ENCODE peak calls at places on chromosomes 4 and X, in seven cellular contexts. One of them, this sample, is unnamed.

GRCh38 chrX:47927212-47927611 is 76.6 kb downstream of the ZNF182 start:
- DNase-seq in PC-3: no peak
- DNase-seq in fibroblast of lung: no peak
- DNase-seq in GM23248: no peak
- DNase-seq in mammary epithelial cell: no peak
- DNase-seq in HCT116: no peak
- DNase-seq in K562: no peak
- DNase-seq in this sample: no peak

GRCh38 chr4:76251448-76252270 is at the start of gene FAM47E:
- DNase-seq in GM23248: peak
- DNase-seq in mammary epithelial cell: peak
- DNase-seq in PC-3: peak
- DNase-seq in HCT116: no peak
- DNase-seq in K562: peak
- DNase-seq in fibroblast of lung: peak
- DNase-seq in this sample: no peak

GRCh38 chrX:46967547-46967946 is 55.3 kb downstream of the JADE3 start:
- DNase-seq in HCT116: no peak
- DNase-seq in mammary epithelial cell: no peak
- DNase-seq in GM23248: peak
- DNase-seq in K562: no peak
- DNase-seq in PC-3: no peak
- DNase-seq in fibroblast of lung: no peak
- DNase-seq in this sample: no peak

GRCh38 chrX:47831788-47832187 is 4.9 kb upstream of the ZNF81 start:
- DNase-seq in mammary epithelial cell: peak
- DNase-seq in GM23248: peak
- DNase-seq in PC-3: peak
- DNase-seq in HCT116: peak
- DNase-seq in fibroblast of lung: peak
- DNase-seq in K562: peak
- DNase-seq in this sample: no peak

GRCh38 chr4:8176547-8177399 is 18.2 kb upstream of the ABLIM2 start:
- DNase-seq in GM23248: peak
- DNase-seq in K562: peak
- DNase-seq in PC-3: peak
- DNase-seq in HCT116: peak
- DNase-seq in fibroblast of lung: peak
- DNase-seq in mammary epithelial cell: peak
- DNase-seq in this sample: no peak

GRCh38 chr4:102348701-102349100 is 3.4 kb upstream of the SLC39A8 start:
- DNase-seq in PC-3: no peak
- DNase-seq in K562: no peak
- DNase-seq in GM23248: no peak
- DNase-seq in HCT116: no peak
- DNase-seq in mammary epithelial cell: no peak
- DNase-seq in fibroblast of lung: no peak
- DNase-seq in this sample: no peak

GRCh38 chr4:151604238-151604637 is 156.6 kb downstream of the GATB start:
- DNase-seq in K562: no peak
- DNase-seq in GM23248: peak
- DNase-seq in HCT116: no peak
- DNase-seq in fibroblast of lung: peak
- DNase-seq in PC-3: peak
- DNase-seq in mammary epithelial cell: no peak
- DNase-seq in this sample: peak

GRCh38 chr4:143097751-143098150 is 87.0 kb upstream of the USP38 start:
- DNase-seq in fibroblast of lung: no peak
- DNase-seq in HCT116: no peak
- DNase-seq in GM23248: no peak
- DNase-seq in PC-3: no peak
- DNase-seq in K562: no peak
- DNase-seq in mammary epithelial cell: no peak
- DNase-seq in this sample: no peak

GRCh38 chr4:15781427-15782095 is 3.4 kb downstream of the CD38 start:
- DNase-seq in PC-3: no peak
- DNase-seq in fibroblast of lung: no peak
- DNase-seq in GM23248: no peak
- DNase-seq in mammary epithelial cell: peak
- DNase-seq in HCT116: no peak
- DNase-seq in K562: no peak
- DNase-seq in this sample: no peak

GRCh38 chrX:7074135-7074907 is 73.2 kb upstream of the STS start:
- DNase-seq in HCT116: no peak
- DNase-seq in fibroblast of lung: no peak
- DNase-seq in GM23248: no peak
- DNase-seq in K562: no peak
- DNase-seq in mammary epithelial cell: peak
- DNase-seq in PC-3: no peak
- DNase-seq in this sample: no peak

GRCh38 chr4:76990288-76991080 is 40.9 kb downstream of the SEPTIN11 start:
- DNase-seq in GM23248: peak
- DNase-seq in PC-3: no peak
- DNase-seq in HCT116: no peak
- DNase-seq in K562: no peak
- DNase-seq in mammary epithelial cell: peak
- DNase-seq in fibroblast of lung: peak
- DNase-seq in this sample: no peak

GRCh38 chr4:17033256-17034245 is 135.1 kb upstream of the LDB2 start:
- DNase-seq in K562: no peak
- DNase-seq in HCT116: no peak
- DNase-seq in mammary epithelial cell: no peak
- DNase-seq in fibroblast of lung: peak
- DNase-seq in PC-3: no peak
- DNase-seq in GM23248: peak
- DNase-seq in this sample: no peak

GRCh38 chrX:119121341-119121740 is 6.3 kb downstream of the KIAA1210 start:
- DNase-seq in GM23248: peak
- DNase-seq in PC-3: no peak
- DNase-seq in mammary epithelial cell: no peak
- DNase-seq in HCT116: no peak
- DNase-seq in fibroblast of lung: peak
- DNase-seq in K562: no peak
- DNase-seq in this sample: no peak

GRCh38 chr4:6221851-6222760 is 21.8 kb upstream of the JAKMIP1 start:
- DNase-seq in PC-3: no peak
- DNase-seq in HCT116: peak
- DNase-seq in fibroblast of lung: peak
- DNase-seq in GM23248: peak
- DNase-seq in K562: peak
- DNase-seq in mammary epithelial cell: peak
- DNase-seq in this sample: no peak

GRCh38 chr4:128913228-128913627 is 103.7 kb downstream of the JADE1 start:
- DNase-seq in GM23248: no peak
- DNase-seq in fibroblast of lung: no peak
- DNase-seq in HCT116: no peak
- DNase-seq in mammary epithelial cell: no peak
- DNase-seq in PC-3: no peak
- DNase-seq in K562: no peak
- DNase-seq in this sample: no peak

GRCh38 chrX:25005034-25005381 is 10.8 kb downstream of the ARX start:
- DNase-seq in HCT116: no peak
- DNase-seq in mammary epithelial cell: no peak
- DNase-seq in PC-3: no peak
- DNase-seq in GM23248: no peak
- DNase-seq in fibroblast of lung: no peak
- DNase-seq in K562: no peak
- DNase-seq in this sample: no peak

GRCh38 chrX:25009407-25009806 is 6.4 kb downstream of the ARX start:
- DNase-seq in K562: no peak
- DNase-seq in mammary epithelial cell: no peak
- DNase-seq in PC-3: no peak
- DNase-seq in GM23248: no peak
- DNase-seq in fibroblast of lung: no peak
- DNase-seq in HCT116: no peak
- DNase-seq in this sample: no peak

GRCh38 chrX:25005382-25006185 is 10.2 kb downstream of the ARX start:
- DNase-seq in mammary epithelial cell: no peak
- DNase-seq in GM23248: peak
- DNase-seq in PC-3: no peak
- DNase-seq in K562: no peak
- DNase-seq in fibroblast of lung: no peak
- DNase-seq in HCT116: no peak
- DNase-seq in this sample: no peak

GRCh38 chrX:25006586-25007058 is 9.1 kb downstream of the ARX start:
- DNase-seq in GM23248: no peak
- DNase-seq in mammary epithelial cell: no peak
- DNase-seq in HCT116: no peak
- DNase-seq in fibroblast of lung: no peak
- DNase-seq in PC-3: no peak
- DNase-seq in K562: no peak
- DNase-seq in this sample: no peak

GRCh38 chrX:25007059-25008053 is 8.4 kb downstream of the ARX start:
- DNase-seq in PC-3: no peak
- DNase-seq in GM23248: no peak
- DNase-seq in HCT116: no peak
- DNase-seq in mammary epithelial cell: no peak
- DNase-seq in K562: no peak
- DNase-seq in fibroblast of lung: no peak
- DNase-seq in this sample: no peak
- TF ChIP-seq EZH2 in PC-3: peak
- TF ChIP-seq EZH2 in GM23248: peak
- TF ChIP-seq EZH2 in HCT116: no peak
- TF ChIP-seq EZH2 in mammary epithelial cell: peak
- TF ChIP-seq EZH2 in K562: no peak
- TF ChIP-seq EZH2 in fibroblast of lung: peak
- TF ChIP-seq EZH2 in this sample: no peak

GRCh38 chr4:10178763-10179162 is 62.2 kb upstream of the WDR1 start:
- DNase-seq in K562: no peak
- DNase-seq in GM23248: no peak
- DNase-seq in HCT116: no peak
- DNase-seq in fibroblast of lung: no peak
- DNase-seq in mammary epithelial cell: no peak
- DNase-seq in PC-3: no peak
- DNase-seq in this sample: no peak

GRCh38 chr4:10180603-10180926 is 64.0 kb upstream of the WDR1 start:
- DNase-seq in HCT116: no peak
- DNase-seq in K562: peak
- DNase-seq in GM23248: no peak
- DNase-seq in mammary epithelial cell: no peak
- DNase-seq in fibroblast of lung: no peak
- DNase-seq in PC-3: no peak
- DNase-seq in this sample: no peak

GRCh38 chr4:10181745-10182445 is 65.3 kb upstream of the WDR1 start:
- DNase-seq in PC-3: no peak
- DNase-seq in K562: peak
- DNase-seq in GM23248: no peak
- DNase-seq in HCT116: no peak
- DNase-seq in fibroblast of lung: no peak
- DNase-seq in mammary epithelial cell: no peak
- DNase-seq in this sample: no peak

GRCh38 chr4:10180927-10181744 is 64.5 kb upstream of the WDR1 start:
- DNase-seq in GM23248: peak
- DNase-seq in fibroblast of lung: peak
- DNase-seq in mammary epithelial cell: peak
- DNase-seq in HCT116: no peak
- DNase-seq in K562: peak
- DNase-seq in PC-3: no peak
- DNase-seq in this sample: no peak

GRCh38 chr4:10179957-10180602 is 63.5 kb upstream of the WDR1 start:
- DNase-seq in GM23248: peak
- DNase-seq in fibroblast of lung: no peak
- DNase-seq in mammary epithelial cell: no peak
- DNase-seq in K562: no peak
- DNase-seq in HCT116: no peak
- DNase-seq in PC-3: no peak
- DNase-seq in this sample: no peak
- H3K27ac ChIP-seq in GM23248: peak
- H3K27ac ChIP-seq in fibroblast of lung: no peak
- H3K27ac ChIP-seq in mammary epithelial cell: no peak
- H3K27ac ChIP-seq in K562: peak
- H3K27ac ChIP-seq in HCT116: no peak
- H3K27ac ChIP-seq in PC-3: no peak
- H3K27ac ChIP-seq in this sample: no peak

DNA sequence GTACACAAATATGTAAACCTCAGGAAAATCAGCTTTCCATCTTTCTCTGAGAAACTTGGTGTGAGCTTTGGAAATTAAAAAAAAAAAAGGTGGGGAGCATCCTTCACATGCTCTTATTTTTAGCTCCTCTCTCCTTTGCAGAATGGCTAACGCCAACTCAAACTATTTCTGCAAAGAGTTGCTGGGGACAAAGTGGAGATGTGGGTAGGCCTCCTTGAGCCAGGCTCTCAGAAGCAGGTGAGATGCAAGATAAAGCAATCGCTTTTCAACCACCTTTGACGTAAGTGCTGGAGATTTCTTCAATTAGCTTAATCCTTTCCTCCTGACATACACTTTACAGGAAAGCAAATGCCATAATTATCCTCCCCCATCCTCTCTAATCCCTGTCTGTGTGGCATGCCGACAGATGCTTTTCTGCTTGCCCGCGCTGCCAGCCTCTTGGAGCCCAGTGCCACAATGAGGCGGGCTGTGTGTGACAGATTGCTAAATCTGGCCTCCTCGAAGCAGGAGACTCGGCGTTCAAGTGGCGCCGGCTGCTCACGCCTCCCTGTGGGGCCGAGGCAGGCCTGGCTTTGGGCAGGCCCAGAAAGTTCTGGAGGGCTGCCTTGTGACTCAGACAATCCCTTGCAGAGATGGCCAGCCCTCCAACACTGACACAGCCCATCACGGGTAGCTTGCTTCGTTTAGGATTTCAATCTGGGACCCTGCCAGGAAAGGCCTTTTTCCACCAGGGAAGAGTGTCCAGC is 64.9 kb upstream of the SOD3 start:
- DNase-seq in PC-3: no peak
- DNase-seq in fibroblast of lung: peak
- DNase-seq in K562: no peak
- DNase-seq in HCT116: no peak
- DNase-seq in mammary epithelial cell: no peak
- DNase-seq in GM23248: peak
- DNase-seq in this sample: no peak
- TF ChIP-seq EZH2 in PC-3: no peak
- TF ChIP-seq EZH2 in fibroblast of lung: no peak
- TF ChIP-seq EZH2 in K562: no peak
- TF ChIP-seq EZH2 in HCT116: no peak
- TF ChIP-seq EZH2 in mammary epithelial cell: no peak
- TF ChIP-seq EZH2 in GM23248: no peak
- TF ChIP-seq EZH2 in this sample: no peak

DNA sequence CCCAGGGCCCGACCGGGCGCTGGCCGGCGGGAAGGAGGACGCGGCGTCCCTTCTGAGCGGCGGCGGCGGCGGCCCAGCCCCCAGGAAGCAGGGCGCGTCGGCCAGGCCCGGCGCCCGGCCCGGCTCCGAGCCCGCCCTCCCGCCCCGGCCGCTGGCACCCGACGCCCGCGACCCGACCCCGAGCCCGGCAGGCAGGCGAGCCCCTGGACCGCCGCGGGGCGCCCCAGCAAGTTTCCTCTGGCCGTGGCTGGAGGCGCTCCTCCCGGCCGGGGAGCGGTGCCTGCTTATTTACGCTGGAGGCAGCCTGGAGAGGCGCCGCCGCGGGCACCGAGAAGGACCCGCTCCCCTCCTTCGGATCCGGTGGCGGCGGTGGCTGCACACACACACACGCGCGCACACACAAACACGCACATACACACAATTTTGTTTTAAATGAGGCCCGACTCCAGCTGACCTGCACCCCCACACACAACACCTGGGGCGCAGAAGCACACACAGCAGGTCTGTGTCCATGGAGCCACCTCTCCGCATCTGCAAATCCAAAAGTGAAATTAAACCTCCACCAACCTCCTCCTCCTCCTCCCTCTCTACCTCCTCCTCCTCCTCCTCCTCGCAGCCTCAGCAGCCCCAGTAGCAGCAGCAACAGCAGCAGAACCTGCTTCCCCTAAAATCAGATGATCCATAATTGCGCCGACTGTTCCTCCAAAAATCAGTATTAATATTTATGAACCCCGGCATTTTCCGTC is 662 bp downstream of the IRF2 start:
- DNase-seq in PC-3: peak
- DNase-seq in mammary epithelial cell: peak
- DNase-seq in fibroblast of lung: peak
- DNase-seq in HCT116: no peak
- DNase-seq in GM23248: peak
- DNase-seq in K562: no peak
- DNase-seq in this sample: no peak
- H3K27ac ChIP-seq in PC-3: peak
- H3K27ac ChIP-seq in mammary epithelial cell: peak
- H3K27ac ChIP-seq in fibroblast of lung: peak
- H3K27ac ChIP-seq in HCT116: peak
- H3K27ac ChIP-seq in GM23248: peak
- H3K27ac ChIP-seq in K562: peak
- H3K27ac ChIP-seq in this sample: no peak

This sample was measured in SK-N-MC.